ENCODE peak calls at places on chromosomes 6 and 20, in seven cellular contexts. S is heart right ventricle, O is fibroblast of lung, M is astrocyte of the spinal cord, C is K562, L is psoas muscle, F is cardiac muscle cell. R is an unnamed sample.
A peak's percentile ranks its signal among the peaks of the same experiment; 100 is the strongest.

GRCh38 chr6:93779086-93779858 is 359.9 kb upstream of the EPHA7 start:
- DNase-seq in S (peak; percentile 31), O (peak; percentile 48), M (peak; percentile 76), C (no peak), L (no peak), F (peak; percentile 78), R (peak; percentile 92)

GRCh38 chr6:16704706-16705402 is 56.4 kb downstream of the ATXN1 start:
- DNase-seq in S (no peak), O (peak; percentile 41), M (peak; percentile 72), C (no peak), L (no peak), F (peak; percentile 59), R (peak; percentile 65)

GRCh38 chr20:11274137-11274536 is 600.3 kb upstream of the JAG1 start:
- DNase-seq in S (peak; percentile 45), O (peak; percentile 82), M (peak; percentile 67), C (peak; percentile 3), L (no peak), F (peak; percentile 77), R (peak; percentile 79)

GRCh38 chr20:22801528-22801927 is 217.2 kb upstream of the FOXA2 start:
- DNase-seq in S (no peak), O (no peak), M (no peak), C (no peak), L (no peak), F (no peak), R (no peak)

GRCh38 chr20:36593347-36593746 is 12.2 kb upstream of the RAB5IF start:
- DNase-seq in S (no peak), O (no peak), M (no peak), C (no peak), L (no peak), F (no peak), R (no peak)

GRCh38 chr6:150211700-150212615 is 69.1 kb downstream of the PPP1R14C start:
- DNase-seq in S (no peak), O (no peak), M (no peak), C (no peak), L (no peak), F (no peak), R (no peak)

GRCh38 chr6:22333802-22334201 is 37.0 kb upstream of the PRL start:
- DNase-seq in S (no peak), O (no peak), M (no peak), C (no peak), L (no peak), F (no peak), R (no peak)

GRCh38 chr6:148890091-148890490 is 143.3 kb downstream of the UST start:
- DNase-seq in S (no peak), O (no peak), M (no peak), C (no peak), L (no peak), F (no peak), R (peak; percentile 22)

GRCh38 chr6:69571234-69571633 is 225.6 kb downstream of the LMBRD1 start:
- DNase-seq in S (no peak), O (no peak), M (no peak), C (no peak), L (no peak), F (no peak), R (no peak)

GRCh38 chr6:151239603-151240035 is at the start of gene AKAP12:
- DNase-seq in S (peak; percentile 33), O (peak; percentile 71), M (no peak), C (no peak), L (peak; percentile 58), F (peak; percentile 71), R (peak; percentile 64)

GRCh38 chr6:88823998-88824397 is 139.4 kb downstream of the RNGTT start:
- DNase-seq in S (no peak), O (peak; percentile 32), M (peak; percentile 54), C (no peak), L (no peak), F (no peak), R (peak; percentile 71)

GRCh38 chr6:71045296-71045695 is 88.4 kb upstream of the B3GAT2 start:
- DNase-seq in S (no peak), O (no peak), M (no peak), C (no peak), L (no peak), F (no peak), R (peak; percentile 18)

GRCh38 chr6:3414704-3415453 is 42.0 kb downstream of the SLC22A23 start:
- DNase-seq in S (no peak), O (no peak), M (peak; percentile 68), C (peak; percentile 54), L (no peak), F (peak; percentile 66), R (peak; percentile 96)

GRCh38 chr6:17968081-17968518 is 19.3 kb downstream of the KIF13A start:
- DNase-seq in S (no peak), O (no peak), M (no peak), C (peak; percentile 29), L (peak; percentile 64), F (no peak), R (peak; percentile 15)

GRCh38 chr6:39347201-39347600 is 24.7 kb upstream of the KCNK16 start:
- DNase-seq in S (no peak), O (no peak), M (no peak), C (no peak), L (no peak), F (no peak), R (peak; percentile 30)

GRCh38 chr6:106064103-106064502 is 22.0 kb upstream of the PRDM1 start:
- DNase-seq in S (peak; percentile 23), O (no peak), M (no peak), C (no peak), L (no peak), F (no peak), R (no peak)

GRCh38 chr6:90187437-90188049 is 109.1 kb downstream of the BACH2 start:
- DNase-seq in S (no peak), O (no peak), M (no peak), C (no peak), L (no peak), F (no peak), R (no peak)

GRCh38 chr6:150685860-150686259 is 86.2 kb downstream of the PLEKHG1 start:
- DNase-seq in S (no peak), O (peak; percentile 4), M (no peak), C (peak; percentile 78), L (no peak), F (peak; percentile 12), R (peak; percentile 25)

GRCh38 chr20:22684072-22684762 is 99.8 kb upstream of the FOXA2 start:
- DNase-seq in S (peak; percentile 69), O (peak; percentile 74), M (peak; percentile 55), C (peak; percentile 57), L (peak; percentile 69), F (peak; percentile 86), R (peak; percentile 87)

GRCh38 chr6:71107935-71108420 is 151.1 kb upstream of the B3GAT2 start:
- DNase-seq in S (peak; percentile 44), O (peak; percentile 74), M (peak; percentile 95), C (no peak), L (no peak), F (peak; percentile 81), R (peak; percentile 90)

GRCh38 chr6:21188505-21189223 is 404.9 kb upstream of the SOX4 start:
- DNase-seq in S (no peak), O (no peak), M (peak; percentile 16), C (no peak), L (no peak), F (no peak), R (peak; percentile 7)

GRCh38 chr20:39795401-39796272 is 833.5 kb downstream of the DHX35 start:
- DNase-seq in S (no peak), O (peak; percentile 51), M (peak; percentile 28), C (no peak), L (no peak), F (no peak), R (peak; percentile 26)

GRCh38 chr20:64098471-64099013 is 8.8 kb downstream of the NPBWR2 start:
- DNase-seq in S (no peak), O (no peak), M (no peak), C (no peak), L (no peak), F (no peak), R (no peak)

GRCh38 chr20:64099086-64099786 is 8.1 kb downstream of the NPBWR2 start:
- DNase-seq in S (no peak), O (no peak), M (no peak), C (no peak), L (no peak), F (no peak), R (no peak)

GRCh38 chr20:64095927-64096326 is 11.4 kb downstream of the NPBWR2 start:
- DNase-seq in S (no peak), O (no peak), M (no peak), C (no peak), L (no peak), F (no peak), R (no peak)

GRCh38 chr20:64095455-64095854 is 11.3 kb upstream of the LKAAEAR1 start:
- DNase-seq in S (no peak), O (no peak), M (no peak), C (no peak), L (no peak), F (no peak), R (no peak)

GRCh38 chr20:64096535-64096934 is 10.8 kb downstream of the NPBWR2 start:
- DNase-seq in S (no peak), O (no peak), M (no peak), C (no peak), L (no peak), F (no peak), R (no peak)
- H3K4me3 ChIP-seq in S (no peak overlapping the region), O (no peak overlapping the region), M (no peak overlapping the region), C (no peak overlapping the region), L (no peak overlapping the region), F (no peak overlapping the region), R (no peak overlapping the region)

GRCh38 chr20:2195614-2196013 is 94.0 kb downstream of the STK35 start:
- DNase-seq in S (no peak), O (no peak), M (no peak), C (no peak), L (no peak), F (no peak), R (no peak)
- TF ChIP-seq CTCF in S (no peak), O (no peak), M (no peak), C (peak; percentile 6), L (no peak), F (no peak), R (no peak)

GRCh38 chr6:37623666-37624065 is 74.0 kb downstream of the MDGA1 start:
- DNase-seq in S (no peak), O (no peak), M (no peak), C (no peak), L (peak; percentile 1), F (no peak), R (no peak)

GRCh38 chr6:37624121-37624520 is 73.6 kb downstream of the MDGA1 start:
- DNase-seq in S (no peak), O (no peak), M (no peak), C (no peak), L (peak; percentile 32), F (no peak), R (no peak)

GRCh38 chr6:37626915-37627314 is 70.8 kb downstream of the MDGA1 start:
- DNase-seq in S (no peak), O (no peak), M (no peak), C (no peak), L (no peak), F (no peak), R (no peak)

GRCh38 chr6:37625591-37626374 is 71.9 kb downstream of the MDGA1 start:
- DNase-seq in S (no peak), O (no peak), M (no peak), C (no peak), L (peak; percentile 32), F (no peak), R (no peak)

GRCh38 chr6:37624606-37625574 is 72.8 kb downstream of the MDGA1 start:
- DNase-seq in S (peak; percentile 27), O (peak; percentile 39), M (no peak), C (no peak), L (peak; percentile 15), F (peak; percentile 53), R (no peak)
- H3K4me3 ChIP-seq in S (no peak overlapping the region), O (no peak overlapping the region), M (no peak overlapping the region), C (no peak overlapping the region), L (peak overlapping the region; percentile 34), F (no peak overlapping the region), R (peak overlapping the region; percentile 1)

GRCh38 chr6:85864453-85865401 is 222.0 kb upstream of the SYNCRIP start:
- DNase-seq in S (no peak), O (peak; percentile 55), M (peak; percentile 35), C (no peak), L (no peak), F (peak; percentile 47), R (peak; percentile 49)
- TF ChIP-seq CTCF in S (no peak), O (peak; percentile 28), M (peak; percentile 21), C (no peak), L (no peak), F (peak; percentile 26), R (peak; percentile 31)

R was measured in choroid plexus epithelial cell.